ENCODE peak calls at places on chromosome 7, in seven cellular contexts. L, U, H, Y, X, S and R are unnamed samples.
A peak's percentile ranks its signal among the peaks of the same experiment; 100 is the strongest.

GRCh38 chr7:55432937-55433784 is 68.0 kb downstream of the LANCL2 start:
- DNase-seq in L (no peak), U (no peak), H (peak; percentile 40), Y (no peak), X (no peak), S (peak; percentile 47), R (no peak)

GRCh38 chr7:77331938-77332695 is 84.0 kb downstream of the GSAP start:
- DNase-seq in L (no peak), U (no peak), H (peak; percentile 87), Y (peak; percentile 80), X (peak; percentile 85), S (peak; percentile 85), R (peak; percentile 46)

GRCh38 chr7:130831817-130832481 is 97.9 kb upstream of the KLF14 start:
- DNase-seq in L (no peak), U (no peak), H (peak; percentile 41), Y (no peak), X (no peak), S (peak; percentile 68), R (no peak)

GRCh38 chr7:114786455-114786854 is 135.4 kb upstream of the MDFIC start:
- DNase-seq in L (no peak), U (no peak), H (no peak), Y (no peak), X (no peak), S (no peak), R (no peak)

GRCh38 chr7:91554893-91555292 is 290.7 kb downstream of the FZD1 start:
- DNase-seq in L (no peak), U (no peak), H (no peak), Y (no peak), X (no peak), S (no peak), R (no peak)

GRCh38 chr7:143811-144453 is 48.4 kb upstream of the FAM20C start:
- DNase-seq in L (no peak), U (peak; percentile 18), H (no peak), Y (no peak), X (no peak), S (no peak), R (no peak)

GRCh38 chr7:14760730-14761129 is 141.8 kb downstream of the DGKB start:
- DNase-seq in L (no peak), U (no peak), H (no peak), Y (no peak), X (no peak), S (no peak), R (no peak)

GRCh38 chr7:473211-473734 is 46.4 kb downstream of the PDGFA start:
- DNase-seq in L (peak; percentile 16), U (no peak), H (no peak), Y (no peak), X (no peak), S (no peak), R (peak; percentile 14)

GRCh38 chr7:101232141-101232821 is 5.3 kb downstream of the CLDN15 start:
- DNase-seq in L (peak; percentile 91), U (no peak), H (no peak), Y (no peak), X (no peak), S (no peak), R (no peak)

GRCh38 chr7:149865437-149865836 is 8.3 kb upstream of the ATP6V0E2 start:
- DNase-seq in L (no peak), U (no peak), H (no peak), Y (no peak), X (no peak), S (no peak), R (peak; percentile 17)

GRCh38 chr7:142476077-142476476 is 218.2 kb upstream of the PRSS58 start:
- DNase-seq in L (no peak), U (no peak), H (no peak), Y (no peak), X (no peak), S (peak; percentile 27), R (no peak)

GRCh38 chr7:41979834-41980307 is 257.1 kb downstream of the GLI3 start:
- DNase-seq in L (no peak), U (no peak), H (peak; percentile 3), Y (no peak), X (no peak), S (peak; percentile 74), R (no peak)

GRCh38 chr7:142405122-142405765 is 147.4 kb upstream of the PRSS58 start:
- DNase-seq in L (no peak), U (no peak), H (no peak), Y (no peak), X (no peak), S (peak; percentile 79), R (no peak)

GRCh38 chr7:149777551-149778326 is 4.4 kb upstream of the ZNF467 start:
- DNase-seq in L (no peak), U (no peak), H (no peak), Y (no peak), X (no peak), S (no peak), R (no peak)

GRCh38 chr7:4831723-4832495 is 29.9 kb downstream of the PAPOLB start:
- DNase-seq in L (no peak), U (no peak), H (no peak), Y (no peak), X (no peak), S (no peak), R (no peak)

GRCh38 chr7:120480930-120481329 is 208.0 kb downstream of the KCND2 start:
- DNase-seq in L (no peak), U (no peak), H (no peak), Y (no peak), X (no peak), S (no peak), R (no peak)

GRCh38 chr7:139598642-139599041 is 75.2 kb downstream of the CLEC2L start:
- DNase-seq in L (no peak), U (no peak), H (no peak), Y (no peak), X (peak; percentile 21), S (no peak), R (no peak)

GRCh38 chr7:155971180-155971770 is 159.0 kb upstream of the SHH start:
- DNase-seq in L (no peak), U (no peak), H (no peak), Y (no peak), X (no peak), S (no peak), R (no peak)

GRCh38 chr7:23333671-23334246 is 34.6 kb downstream of the MALSU1 start:
- DNase-seq in L (no peak), U (no peak), H (no peak), Y (peak; percentile 45), X (peak; percentile 8), S (peak; percentile 96), R (no peak)

GRCh38 chr7:95430864-95431263 is 4.0 kb downstream of the PON2 start:
- DNase-seq in L (no peak), U (no peak), H (no peak), Y (no peak), X (no peak), S (no peak), R (no peak)

GRCh38 chr7:2411815-2412586 is 8.6 kb downstream of the CHST12 start:
- DNase-seq in L (no peak), U (no peak), H (no peak), Y (no peak), X (no peak), S (no peak), R (no peak)

GRCh38 chr7:137992738-137993394 is 9.0 kb downstream of the CREB3L2 start:
- DNase-seq in L (no peak), U (no peak), H (no peak), Y (peak; percentile 83), X (peak; percentile 69), S (peak; percentile 100), R (no peak)

GRCh38 chr7:130893441-130893894 is 159.5 kb upstream of the KLF14 start:
- DNase-seq in L (no peak), U (no peak), H (no peak), Y (peak; percentile 74), X (no peak), S (peak; percentile 73), R (no peak)

DNA sequence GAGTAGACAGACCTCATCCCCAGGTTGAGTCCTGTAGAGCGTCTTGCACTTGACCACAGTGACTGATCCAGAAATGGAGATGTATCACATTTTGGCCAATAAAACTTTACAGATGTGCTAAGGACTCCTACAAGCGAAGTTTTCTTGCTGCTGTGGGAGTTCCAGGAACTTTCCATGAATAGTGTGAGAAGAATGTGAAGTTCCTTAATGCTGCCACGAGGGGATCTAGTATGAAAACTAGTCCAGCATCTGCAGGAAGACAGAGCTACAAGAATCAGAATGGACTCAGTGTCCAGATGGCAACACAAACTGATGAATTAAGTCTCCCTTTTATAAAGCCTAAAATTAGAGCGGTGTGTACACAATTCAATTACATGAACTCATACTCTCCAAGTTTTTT is 14.8 kb upstream of the LSM8 start:
- DNase-seq in L (no peak), U (no peak), H (no peak), Y (no peak), X (no peak), S (peak; percentile 39), R (no peak)
- TF ChIP-seq CTCF in L (no peak), U (no peak), H (peak; percentile 28), Y (no peak), X (no peak), S (peak; percentile 32), R (no peak)

GRCh38 chr7:73802459-73802858 is 28.3 kb upstream of the CLDN4 start:
- DNase-seq in L (peak; percentile 29), U (no peak), H (no peak), Y (no peak), X (no peak), S (no peak), R (no peak)
- TF ChIP-seq CTCF in L (no peak), U (no peak), H (no peak), Y (no peak), X (no peak), S (no peak), R (no peak)

GRCh38 chr7:37201876-37202198 is 246.8 kb downstream of the ELMO1 start:
- DNase-seq in L (no peak), U (no peak), H (no peak), Y (no peak), X (no peak), S (no peak), R (no peak)
- TF ChIP-seq CTCF in L (no peak), U (no peak), H (no peak), Y (no peak), X (no peak), S (no peak), R (no peak)

DNA sequence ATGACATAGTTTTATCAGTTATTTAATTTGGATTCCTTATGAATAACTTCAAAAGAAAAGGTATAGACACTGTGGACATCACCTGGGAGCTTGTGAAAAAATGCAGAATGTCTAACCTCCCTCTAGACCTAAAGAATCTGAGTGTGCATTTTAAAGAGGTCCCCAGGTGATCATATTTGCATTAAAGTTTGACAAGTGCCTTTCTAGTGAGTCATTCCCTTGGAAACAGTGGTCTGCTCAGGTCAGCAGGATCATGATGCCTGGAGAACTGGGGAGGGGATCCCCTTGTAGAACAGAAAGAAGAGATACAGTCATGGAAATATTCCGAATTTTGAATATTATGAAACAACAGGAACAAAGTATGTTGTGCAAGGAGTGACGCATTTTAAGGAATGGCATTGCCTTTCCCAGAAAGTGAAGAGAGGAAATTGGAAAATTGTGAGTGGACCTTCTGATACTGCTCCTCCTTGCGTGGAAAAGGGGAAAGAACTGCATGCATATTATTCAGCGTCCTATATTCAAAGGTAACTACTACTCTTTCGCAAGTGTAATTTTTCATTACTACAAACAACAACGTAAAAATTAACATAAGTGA is 4.6 kb downstream of the STEAP2 start:
- DNase-seq in L (no peak), U (no peak), H (no peak), Y (no peak), X (no peak), S (peak; percentile 69), R (no peak)
- TF ChIP-seq CTCF in L (no peak), U (no peak), H (no peak), Y (no peak), X (no peak), S (peak; percentile 35), R (no peak)